ENCODE peak calls at places on chromosomes 12 and 14, in four cellular contexts. F is HepG2, W is H1, E is GM12878. T is an unnamed sample.

GRCh38 chr12:7376196-7376595 is 67.8 kb downstream of the CD163L1 start:
- DNase-seq in F (no peak), W (no peak), E (no peak), T (no peak)

GRCh38 chr12:21301-22189 is 45.0 kb upstream of the IQSEC3 start:
- DNase-seq in F (peak; percentile 10), W (no peak), E (peak; percentile 11), T (no peak)

GRCh38 chr12:109989380-109989779 is 6.8 kb downstream of the GIT2 start:
- DNase-seq in F (no peak), W (no peak), E (no peak), T (no peak)

GRCh38 chr12:64976131-64976530 is 145.0 kb downstream of the WIF1 start:
- DNase-seq in F (no peak), W (no peak), E (peak; percentile 40), T (no peak)

GRCh38 chr12:57216931-57217871 is 607 bp downstream of the NXPH4 start:
- DNase-seq in F (no peak), W (peak; percentile 66), E (no peak), T (peak; percentile 23)

GRCh38 chr14:32349322-32349721 is 20.2 kb downstream of the AKAP6 start:
- DNase-seq in F (no peak), W (no peak), E (no peak), T (no peak)

GRCh38 chr12:94204647-94205247 is 56.4 kb downstream of the PLXNC1 start:
- DNase-seq in F (no peak), W (no peak), E (peak; percentile 45), T (no peak)

GRCh38 chr12:9761407-9761736 is 671 bp upstream of the CD69 start:
- DNase-seq in F (no peak), W (no peak), E (no peak), T (no peak)

GRCh38 chr12:127115468-127116035 is 1151.4 kb upstream of the TMEM132C start:
- DNase-seq in F (no peak), W (no peak), E (no peak), T (no peak)

GRCh38 chr12:76137611-76138010 is 53.1 kb upstream of the NAP1L1 start:
- DNase-seq in F (no peak), W (no peak), E (no peak), T (no peak)

GRCh38 chr14:92310776-92311375 is 12.1 kb upstream of the SLC24A4 start:
- DNase-seq in F (no peak), W (no peak), E (no peak), T (no peak)

GRCh38 chr12:79001404-79001803 is 136.8 kb downstream of the SYT1 start:
- DNase-seq in F (no peak), W (no peak), E (no peak), T (no peak)

GRCh38 chr14:59161571-59162175 is 26.8 kb upstream of the DAAM1 start:
- DNase-seq in F (peak; percentile 94), W (no peak), E (no peak), T (no peak)

GRCh38 chr12:68189766-68190700 is 30.5 kb upstream of the IFNG start:
- DNase-seq in F (no peak), W (no peak), E (no peak), T (no peak)

GRCh38 chr12:76158518-76159321 is 74.2 kb upstream of the NAP1L1 start:
- DNase-seq in F (peak; percentile 53), W (peak; percentile 73), E (peak; percentile 91), T (peak; percentile 71)

GRCh38 chr12:124568431-124569374 is 1.3 kb upstream of the NCOR2 start:
- DNase-seq in F (no peak), W (peak; percentile 65), E (peak; percentile 53), T (peak; percentile 49)

GRCh38 chr12:57632898-57633825 is at the start of gene B4GALNT1:
- DNase-seq in F (no peak), W (no peak), E (no peak), T (peak; percentile 91)

GRCh38 chr14:96629082-96629481 is 126.9 kb downstream of the PAPOLA start:
- DNase-seq in F (no peak), W (peak; percentile 11), E (no peak), T (no peak)

GRCh38 chr12:81094718-81095360 is 17.0 kb downstream of the ACSS3 start:
- DNase-seq in F (no peak), W (no peak), E (no peak), T (no peak)

GRCh38 chr14:47332939-47333338 is 342.5 kb downstream of the MDGA2 start:
- DNase-seq in F (no peak), W (no peak), E (no peak), T (no peak)

GRCh38 chr12:104662203-104662602 is 205.5 kb downstream of the CHST11 start:
- DNase-seq in F (no peak), W (no peak), E (no peak), T (no peak)

GRCh38 chr12:9364224-9365176 is 156.3 kb upstream of the PZP start:
- DNase-seq in F (peak; percentile 46), W (peak; percentile 65), E (peak; percentile 98), T (no peak)

GRCh38 chr12:100995201-100995600 is 200.6 kb downstream of the ANO4 start:
- DNase-seq in F (no peak), W (no peak), E (no peak), T (no peak)

GRCh38 chr12:80044694-80045046 is 54.7 kb upstream of the OTOGL start:
- DNase-seq in F (no peak), W (no peak), E (no peak), T (no peak)

GRCh38 chr12:26651566-26652188 is 181.3 kb downstream of the ITPR2 start:
- DNase-seq in F (peak; percentile 59), W (peak; percentile 93), E (peak; percentile 21), T (peak; percentile 69)

GRCh38 chr14:34593740-34594375 is 36.1 kb downstream of the SNX6 start:
- DNase-seq in F (no peak), W (no peak), E (no peak), T (no peak)

GRCh38 chr12:49019435-49020317 is 1.1 kb upstream of the PRKAG1 start:
- DNase-seq in F (peak; percentile 39), W (peak; percentile 67), E (no peak), T (peak; percentile 67)

GRCh38 chr12:121057794-121058193 is 18.7 kb upstream of the OASL start:
- DNase-seq in F (no peak), W (no peak), E (no peak), T (no peak)

GRCh38 chr14:72686832-72687231 is 207.1 kb downstream of the DPF3 start:
- DNase-seq in F (no peak), W (no peak), E (no peak), T (no peak)

GRCh38 chr12:4421590-4422031 is 24.0 kb downstream of the FGF6 start:
- DNase-seq in F (peak; percentile 35), W (no peak), E (no peak), T (peak; percentile 72)

GRCh38 chr12:22981711-22982110 is 356.7 kb downstream of the ETNK1 start:
- DNase-seq in F (no peak), W (no peak), E (no peak), T (no peak)

GRCh38 chr14:33730163-33730562 is 220.7 kb downstream of the EGLN3 start:
- DNase-seq in F (no peak), W (no peak), E (no peak), T (no peak)

GRCh38 chr14:55107766-55108554 is 21.1 kb upstream of the LGALS3 start:
- DNase-seq in F (peak; percentile 83), W (no peak), E (no peak), T (peak; percentile 48)

GRCh38 chr12:57372233-57372632 is 58.6 kb downstream of the R3HDM2 start:
- DNase-seq in F (no peak), W (no peak), E (no peak), T (no peak)

DNA sequence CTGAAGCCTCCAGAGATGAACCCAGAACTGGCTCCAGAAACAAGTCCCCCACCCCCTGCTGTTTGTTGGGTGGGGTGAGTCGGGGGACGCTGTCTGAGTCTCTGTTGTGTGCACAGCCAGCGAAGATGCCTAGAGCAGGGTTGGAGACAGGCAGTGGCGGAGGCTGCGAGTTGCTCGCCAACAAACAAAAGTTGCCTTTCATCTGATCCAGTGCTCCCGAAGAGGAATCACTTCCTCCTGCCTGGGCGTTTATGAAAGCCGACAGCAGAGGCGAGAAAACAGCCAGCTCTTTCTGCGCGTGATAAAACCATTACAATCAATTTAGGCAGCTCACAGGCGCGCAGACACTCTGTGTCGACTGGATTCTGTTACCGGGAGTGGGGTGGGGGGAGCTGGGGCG is 678.7 kb downstream of the MED13L start:
- DNase-seq in F (no peak), W (no peak), E (no peak), T (no peak)
- TF ChIP-seq SP1 in F (no peak), W (no peak), E (no peak), T (no peak)

GRCh38 chr12:114902665-114903393 is 218.9 kb upstream of the TBX3 start:
- DNase-seq in F (peak; percentile 28), W (no peak), E (no peak), T (no peak)
- TF ChIP-seq SUZ12 in F (no peak), W (no peak), E (no peak), T (no peak)

GRCh38 chr12:32843528-32844095 is 53.0 kb downstream of the PKP2 start:
- DNase-seq in F (no peak), W (no peak), E (no peak), T (no peak)

GRCh38 chr12:32839828-32840227 is 56.7 kb downstream of the PKP2 start:
- DNase-seq in F (peak; percentile 15), W (no peak), E (no peak), T (no peak)

GRCh38 chr12:32837974-32838373 is 58.6 kb downstream of the PKP2 start:
- DNase-seq in F (no peak), W (no peak), E (no peak), T (no peak)

GRCh38 chr12:32836710-32837109 is 59.9 kb downstream of the PKP2 start:
- DNase-seq in F (no peak), W (no peak), E (no peak), T (no peak)

GRCh38 chr12:32841061-32841460 is 55.5 kb downstream of the PKP2 start:
- DNase-seq in F (no peak), W (no peak), E (no peak), T (no peak)
- TF ChIP-seq SP1 in F (no peak), W (no peak), E (no peak), T (no peak)

DNA sequence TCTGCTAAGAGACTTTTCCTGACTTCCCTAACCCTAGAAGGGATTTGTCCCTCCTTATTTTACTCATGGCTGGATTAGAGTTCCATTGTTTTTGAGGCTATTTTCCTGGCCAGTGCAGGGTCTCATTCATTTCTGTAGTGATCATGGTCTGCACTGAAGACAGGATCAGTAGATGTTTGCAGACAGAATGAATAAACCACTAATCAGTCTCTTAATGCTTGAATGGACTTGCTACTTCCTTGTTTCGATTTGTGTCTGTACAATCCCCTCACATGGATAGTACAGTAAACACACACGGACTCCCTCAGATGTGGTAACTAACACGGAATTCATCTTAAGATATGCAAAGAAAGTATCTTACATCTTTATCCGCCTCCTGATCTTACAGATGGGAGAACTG is 102.6 kb upstream of the PRB2 start:
- DNase-seq in F (no peak), W (no peak), E (peak; percentile 46), T (no peak)
- TF ChIP-seq SUZ12 in F (no peak), W (no peak), E (no peak), T (no peak)

GRCh38 chr14:24417832-24418491 is 11.5 kb downstream of the CBLN3 start:
- DNase-seq in F (no peak), W (no peak), E (no peak), T (no peak)
- TF ChIP-seq SP1 in F (no peak), W (no peak), E (no peak), T (no peak)